ENCODE peak calls at places on chromosomes 6 and 20, in four cellular contexts. T is mucosa of descending colon, F is adrenal gland, K is breast epithelium. W is an unnamed sample.
A peak's percentile ranks its signal among the peaks of the same experiment; 100 is the strongest.

GRCh38 chr20:9051508-9051907 is 17.4 kb upstream of the PLCB4 start:
- DNase-seq in T (no peak), F (peak; percentile 20), K (no peak), W (no peak)

GRCh38 chr6:35237466-35237865 is 22.1 kb upstream of the ZNF76 start:
- DNase-seq in T (no peak), F (no peak), K (no peak), W (peak; percentile 34)

GRCh38 chr20:62316331-62317166 is 13.8 kb downstream of the ADRM1 start:
- DNase-seq in F (no peak), K (no peak), T (no peak), W (no peak)

GRCh38 chr20:20318318-20319161 is 49.4 kb upstream of the INSM1 start:
- DNase-seq in K (no peak), F (no peak), T (no peak), W (no peak)

GRCh38 chr6:74000582-74000981 is 304.6 kb downstream of the CD109 start:
- DNase-seq in T (no peak), K (no peak), F (no peak), W (no peak)

GRCh38 chr20:11395581-11395980 is 522.1 kb upstream of the BTBD3 start:
- DNase-seq in K (no peak), F (no peak), T (no peak), W (no peak)

GRCh38 chr20:52312131-52312729 is 120.7 kb upstream of the ZFP64 start:
- DNase-seq in T (peak; percentile 75), K (no peak), F (peak; percentile 34), W (no peak)

GRCh38 chr20:21286775-21287174 is 16.4 kb upstream of the XRN2 start:
- DNase-seq in T (no peak), K (no peak), F (no peak), W (no peak)

GRCh38 chr20:63956664-63957003 is 418 bp upstream of the UCKL1 start:
- DNase-seq in T (no peak), F (no peak), K (no peak), W (no peak)

GRCh38 chr6:43308101-43308989 is at the start of gene CRIP3:
- DNase-seq in F (no peak), K (no peak), T (no peak), W (no peak)

GRCh38 chr20:31712564-31713311 is 9.9 kb downstream of the BCL2L1 start:
- DNase-seq in T (peak; percentile 69), F (peak; percentile 92), K (peak; percentile 83), W (peak; percentile 97)

GRCh38 chr6:842141-842540 is 149.2 kb upstream of the EXOC2 start:
- DNase-seq in F (no peak), T (peak; percentile 20), K (no peak), W (no peak)

GRCh38 chr20:10231290-10231689 is 12.7 kb downstream of the SNAP25 start:
- DNase-seq in F (peak; percentile 39), K (no peak), T (no peak), W (no peak)

GRCh38 chr6:158011478-158011920 is 29.8 kb downstream of the SYNJ2 start:
- DNase-seq in T (no peak), F (peak; percentile 22), K (no peak), W (no peak)

GRCh38 chr20:33992145-33992922 is 1.4 kb upstream of the RALY start:
- DNase-seq in K (no peak), F (no peak), T (no peak), W (no peak)

GRCh38 chr6:35810831-35811698 is 5.9 kb downstream of the LHFPL5 start:
- DNase-seq in T (no peak), F (no peak), K (no peak), W (no peak)

GRCh38 chr20:3993109-3993508 is 22.2 kb downstream of the RNF24 start:
- DNase-seq in K (no peak), F (no peak), T (no peak), W (no peak)

GRCh38 chr6:86581833-86582232 is 355.5 kb upstream of the HTR1E start:
- DNase-seq in T (no peak), K (no peak), F (no peak), W (no peak)

GRCh38 chr6:40860443-40860842 is 178.6 kb downstream of the UNC5CL start:
- DNase-seq in F (no peak), T (no peak), K (no peak), W (no peak)

GRCh38 chr6:149900620-149901443 is 2.9 kb upstream of the RAET1E start:
- DNase-seq in F (peak; percentile 4), K (no peak), T (no peak), W (no peak)

GRCh38 chr6:100001915-100002388 is 7.9 kb upstream of the MCHR2 start:
- DNase-seq in F (peak; percentile 62), T (peak; percentile 17), K (no peak), W (no peak)

GRCh38 chr6:16181429-16182359 is 52.8 kb downstream of the MYLIP start:
- DNase-seq in T (no peak), K (no peak), F (no peak), W (no peak)

GRCh38 chr6:1481326-1481725 is 92.0 kb downstream of the FOXF2 start:
- DNase-seq in T (no peak), F (no peak), K (no peak), W (no peak)

GRCh38 chr6:24489470-24489869 is at the start of gene GPLD1:
- DNase-seq in K (no peak), T (no peak), F (no peak), W (no peak)

GRCh38 chr6:90021701-90022100 is 127.4 kb downstream of the GJA10 start:
- DNase-seq in F (no peak), K (no peak), T (no peak), W (no peak)

GRCh38 chr6:72621243-72622093 is at the start of gene KCNQ5:
- DNase-seq in K (no peak), F (no peak), T (peak; percentile 5), W (no peak)

GRCh38 chr6:147434508-147434907 is 74.0 kb upstream of the SAMD5 start:
- DNase-seq in T (no peak), F (no peak), K (no peak), W (no peak)

GRCh38 chr6:21395121-21395520 is 198.4 kb upstream of the SOX4 start:
- DNase-seq in K (no peak), F (no peak), T (no peak), W (no peak)

GRCh38 chr20:3751284-3751663 is 16.3 kb downstream of the ADISSP start:
- DNase-seq in K (no peak), F (no peak), T (no peak), W (peak; percentile 65)

GRCh38 chr20:14334306-14334930 is 3.0 kb downstream of the FLRT3 start:
- DNase-seq in F (no peak), T (peak; percentile 16), K (no peak), W (peak; percentile 67)

GRCh38 chr20:59395729-59396128 is 95.3 kb downstream of the EDN3 start:
- DNase-seq in K (no peak), T (no peak), F (no peak), W (no peak)

GRCh38 chr6:456358-456857 is 64.9 kb downstream of the IRF4 start:
- DNase-seq in F (no peak), T (no peak), K (no peak), W (no peak)

GRCh38 chr20:10673176-10673830 is 496 bp downstream of the JAG1 start:
- DNase-seq in F (no peak), T (peak; percentile 50), K (no peak), W (peak; percentile 73)

GRCh38 chr20:63016514-63017075 is 9.8 kb upstream of the BHLHE23 start:
- DNase-seq in K (no peak), F (no peak), T (no peak), W (no peak)

GRCh38 chr6:36874443-36875249 is at the start of gene PPIL1:
- DNase-seq in F (peak; percentile 82), K (peak; percentile 76), T (peak; percentile 84), W (peak; percentile 91)

GRCh38 chr6:10320291-10320690 is 94.6 kb downstream of the TFAP2A start:
- DNase-seq in T (no peak), K (no peak), F (no peak), W (no peak)

GRCh38 chr20:34871966-34872603 is 571 bp downstream of the GGT7 start:
- DNase-seq in T (no peak), F (no peak), K (no peak), W (no peak)

DNA sequence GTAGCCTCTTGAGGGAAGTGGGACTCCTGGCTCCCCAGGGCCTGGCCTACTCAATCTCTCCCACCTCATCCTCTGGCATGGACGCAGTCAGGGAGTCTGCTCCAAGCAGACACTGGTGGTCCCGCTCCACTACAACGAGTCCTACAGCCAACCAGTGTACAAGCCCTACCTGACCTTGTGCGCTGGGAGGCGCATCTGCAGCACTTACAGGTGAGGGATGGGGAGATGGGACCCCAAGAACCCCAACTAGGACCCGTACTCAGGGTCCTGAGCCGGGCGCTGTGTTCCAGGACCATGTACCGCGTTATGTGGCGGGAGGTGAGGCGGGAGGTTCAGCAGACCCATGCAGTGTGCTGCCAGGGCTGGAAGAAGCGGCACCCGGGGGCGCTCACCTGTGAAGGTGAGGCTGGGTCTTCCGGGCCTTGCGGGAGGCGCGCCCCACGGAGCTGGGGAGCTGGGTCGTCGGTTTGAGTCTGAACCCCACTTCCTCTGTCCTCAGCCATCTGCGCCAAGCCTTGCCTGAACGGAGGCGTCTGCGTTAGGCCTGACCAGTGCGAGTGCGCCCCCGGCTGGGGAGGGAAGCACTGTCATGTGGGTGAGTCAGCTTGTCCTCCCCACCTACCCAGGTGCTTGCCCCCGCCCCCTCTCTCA is 2.1 kb downstream of the EGFL8 start:
- DNase-seq in F (no peak), T (no peak), K (no peak), W (no peak)
- H3K4me3 ChIP-seq in F (no peak overlapping the region), T (no peak overlapping the region), K (no peak overlapping the region), W (no peak overlapping the region)

DNA sequence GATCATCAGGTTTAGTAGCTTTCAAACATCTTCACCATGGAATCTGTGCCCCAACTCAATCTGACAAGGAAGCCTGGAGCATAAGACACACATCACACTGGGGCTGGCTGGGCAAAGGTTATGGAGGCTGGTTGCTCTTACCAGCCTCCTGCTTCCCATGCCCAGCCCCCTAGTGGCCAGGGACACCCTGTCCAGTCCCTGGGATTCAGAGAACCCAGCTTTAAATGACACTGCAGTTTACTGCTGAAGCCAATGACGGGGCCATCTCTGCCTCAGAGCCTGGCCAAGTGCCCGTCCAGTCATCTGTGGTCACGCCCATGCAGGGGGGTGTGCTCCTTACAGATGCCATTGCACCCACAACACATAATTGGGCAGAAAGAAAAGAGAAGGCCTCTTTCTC is 272.9 kb downstream of the SMOC2 start:
- DNase-seq in K (no peak), T (peak; percentile 84), F (no peak), W (no peak)
- TF ChIP-seq CTCF in K (no peak), T (peak; percentile 40), F (peak; percentile 19), W (no peak)

DNA sequence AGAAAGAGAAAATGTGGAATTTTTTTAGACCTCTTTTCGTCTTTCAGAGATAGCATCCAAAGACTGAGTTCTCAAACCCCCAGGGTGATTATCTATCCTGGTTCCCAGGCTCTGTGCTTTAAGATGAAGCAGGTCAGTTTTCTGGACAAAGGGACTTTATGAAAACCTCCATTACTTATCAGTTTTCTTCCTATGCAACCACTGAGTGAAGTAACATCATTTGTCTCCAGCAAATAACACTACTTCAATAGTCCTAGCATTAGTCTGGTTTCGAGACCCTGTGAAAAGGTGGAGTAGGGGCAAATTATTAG is 18.3 kb upstream of the HLA-DRB1 start:
- DNase-seq in T (no peak), K (no peak), F (no peak), W (no peak)
- H3K4me1 ChIP-seq in T (no peaks in the 10 kb centered on the region), K (no peaks in the 10 kb centered on the region), F (no peaks in the 10 kb centered on the region), W (no peaks in the 10 kb centered on the region)

DNA sequence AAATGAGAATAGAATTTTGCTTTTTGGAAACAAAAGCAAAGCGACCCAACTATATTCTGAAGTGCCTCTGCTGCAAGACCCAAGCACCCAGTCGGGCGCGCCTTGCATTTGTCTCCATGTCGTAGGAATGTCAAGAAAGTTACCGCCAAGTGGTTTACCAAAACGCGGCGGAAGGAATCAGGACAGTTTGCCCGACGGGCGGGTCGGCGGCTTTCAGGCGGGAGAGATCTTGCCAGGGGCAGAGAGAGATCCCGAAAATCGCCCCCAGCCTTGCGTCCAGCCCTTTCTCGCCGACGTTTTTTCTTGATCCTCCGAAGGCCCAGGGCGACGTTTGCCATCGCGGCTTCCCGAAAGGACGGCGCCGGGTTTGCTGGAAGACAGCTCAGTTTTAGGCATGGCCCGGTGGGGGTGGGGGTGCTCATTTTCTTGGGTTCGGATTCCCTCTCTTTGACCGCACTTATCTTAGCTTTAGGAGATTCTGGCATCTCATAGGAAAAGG is 3.9 kb upstream of the LIN28B start:
- DNase-seq in K (no peak), T (no peak), F (no peak), W (no peak)
- H3K4me3 ChIP-seq in K (no peak overlapping the region), T (no peak overlapping the region), F (no peak overlapping the region), W (no peak overlapping the region)

W was measured in sigmoid colon.